ENCODE peak calls at places on chromosomes 3 and 15, in eight cellular contexts. N is dorsolateral prefrontal cortex, H is A549, P is brain microvascular endothelial cell, U is AG09309, F is BE2C, W is body of pancreas, Z is HFFc6. J is an unnamed sample.

GRCh38 chr3:142028174-142028833 is 121.0 kb downstream of the TFDP2 start:
- DNase-seq in N (no peak), H (peak), P (peak), U (peak), F (peak), W (peak), Z (peak), J (no peak)

GRCh38 chr15:60179786-60180391 is 175.8 kb downstream of the FOXB1 start:
- DNase-seq in N (peak), H (peak), P (peak), U (peak), F (peak), W (peak), Z (peak), J (no peak)

GRCh38 chr15:61036121-61036520 is 193.0 kb downstream of the RORA start:
- DNase-seq in N (no peak), H (no peak), P (no peak), U (no peak), F (no peak), W (no peak), Z (no peak), J (no peak)

GRCh38 chr3:153373571-153373970 is 211.5 kb downstream of the RAP2B start:
- DNase-seq in N (no peak), H (no peak), P (no peak), U (no peak), F (no peak), W (no peak), Z (no peak), J (no peak)

GRCh38 chr3:128763967-128764366 is 38.0 kb downstream of the RAB7A start:
- DNase-seq in N (no peak), H (no peak), P (no peak), U (no peak), F (no peak), W (no peak), Z (no peak), J (no peak)

GRCh38 chr3:186760141-186760813 is 23.1 kb upstream of the EIF4A2 start:
- DNase-seq in N (no peak), H (no peak), P (no peak), U (no peak), F (no peak), W (no peak), Z (no peak), J (no peak)

GRCh38 chr15:85104584-85104983 is 122.9 kb downstream of the PDE8A start:
- DNase-seq in N (no peak), H (no peak), P (no peak), U (no peak), F (no peak), W (no peak), Z (no peak), J (no peak)

GRCh38 chr3:148971819-148972218 is 19.5 kb upstream of the GYG1 start:
- DNase-seq in N (no peak), H (no peak), P (no peak), U (peak), F (no peak), W (peak), Z (peak), J (no peak)

GRCh38 chr3:124174910-124175874 is 183.3 kb upstream of the ROPN1 start:
- DNase-seq in N (no peak), H (no peak), P (no peak), U (no peak), F (peak), W (no peak), Z (no peak), J (no peak)

GRCh38 chr3:123289336-123290106 is 87.8 kb downstream of the SEC22A start:
- DNase-seq in N (no peak), H (no peak), P (no peak), U (no peak), F (no peak), W (no peak), Z (no peak), J (no peak)

GRCh38 chr15:78405336-78405924 is 32.6 kb upstream of the IREB2 start:
- DNase-seq in N (no peak), H (no peak), P (no peak), U (no peak), F (no peak), W (no peak), Z (no peak), J (no peak)

GRCh38 chr3:71254251-71254650 is 329.3 kb downstream of the FOXP1 start:
- DNase-seq in N (no peak), H (peak), P (no peak), U (no peak), F (no peak), W (peak), Z (no peak), J (no peak)

GRCh38 chr15:63495780-63496179 is 8.6 kb upstream of the USP3 start:
- DNase-seq in N (no peak), H (no peak), P (no peak), U (no peak), F (peak), W (no peak), Z (no peak), J (no peak)

GRCh38 chr3:195571361-195571760 is 12.4 kb downstream of the APOD start:
- DNase-seq in N (no peak), H (no peak), P (no peak), U (no peak), F (no peak), W (no peak), Z (no peak), J (no peak)

DNA sequence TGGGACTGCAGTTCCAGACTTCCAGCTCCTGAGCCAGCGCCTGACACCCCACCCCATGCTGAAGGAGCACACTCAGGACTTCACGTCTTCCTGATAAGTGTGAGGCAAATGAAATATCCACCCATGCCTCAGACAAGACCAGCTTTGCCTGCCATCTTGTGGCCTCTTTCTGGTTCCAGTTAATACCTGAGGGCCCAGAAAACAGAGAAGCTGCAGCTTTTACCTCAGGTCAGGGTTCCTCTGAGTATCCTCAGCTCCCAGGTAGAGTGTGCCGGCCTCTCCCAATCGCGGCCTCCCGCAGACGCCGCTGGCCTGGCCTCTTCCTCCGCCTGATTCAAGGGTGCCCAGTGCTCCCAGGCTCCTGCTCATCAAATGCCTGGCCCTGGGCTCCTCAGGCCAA is 5.1 kb upstream of the KLHL6 start:
- DNase-seq in N (no peak), H (peak), P (no peak), U (no peak), F (no peak), W (no peak), Z (no peak), J (no peak)
- TF ChIP-seq CTCF in N (no peak), H (no peak), P (peak), U (peak), F (peak), W (no peak), Z (peak), J (no peak)

DNA sequence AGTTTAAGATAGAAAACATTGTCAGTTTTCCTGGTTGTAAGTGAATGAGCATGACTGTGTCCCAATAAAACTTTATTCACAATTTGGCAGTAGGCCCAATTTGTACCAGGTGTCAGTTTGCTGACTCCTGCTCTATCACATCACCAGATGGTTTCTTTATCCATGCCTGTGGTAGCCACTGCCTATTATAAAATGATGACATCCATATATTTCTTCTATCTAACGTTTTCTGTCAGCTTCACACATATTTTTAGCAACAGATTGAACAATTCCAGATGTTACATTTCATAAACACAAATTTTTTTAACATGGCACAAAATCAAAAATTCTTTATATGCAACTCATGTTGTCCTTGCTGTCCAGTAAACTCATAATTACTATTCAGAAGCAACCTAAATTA is 1371.6 kb downstream of the NSUN3 start:
- DNase-seq in N (no peak), H (no peak), P (no peak), U (no peak), F (no peak), W (no peak), Z (no peak), J (no peak)
- TF ChIP-seq CTCF in N (no peak), H (no peak), P (no peak), U (no peak), F (no peak), W (no peak), Z (no peak), J (no peak)

GRCh38 chr3:30156586-30157498 is 449.6 kb upstream of the TGFBR2 start:
- DNase-seq in N (no peak), H (peak), P (peak), U (no peak), F (no peak), W (no peak), Z (no peak), J (no peak)
- TF ChIP-seq CTCF in N (no peak), H (no peak), P (no peak), U (no peak), F (no peak), W (no peak), Z (no peak), J (no peak)

GRCh38 chr3:192444791-192445106 is 282.6 kb downstream of the FGF12 start:
- DNase-seq in N (no peak), H (no peak), P (no peak), U (no peak), F (no peak), W (no peak), Z (no peak), J (no peak)

GRCh38 chr3:192445768-192446644 is 281.3 kb downstream of the FGF12 start:
- DNase-seq in N (peak), H (no peak), P (no peak), U (no peak), F (no peak), W (no peak), Z (peak), J (no peak)

GRCh38 chr3:192449036-192449435 is 278.3 kb downstream of the FGF12 start:
- DNase-seq in N (no peak), H (no peak), P (no peak), U (no peak), F (no peak), W (no peak), Z (no peak), J (no peak)

GRCh38 chr3:192444096-192444790 is 283.1 kb downstream of the FGF12 start:
- DNase-seq in N (peak), H (peak), P (peak), U (peak), F (peak), W (peak), Z (peak), J (peak)
- TF ChIP-seq CTCF in N (peak), H (peak), P (peak), U (peak), F (peak), W (peak), Z (peak), J (peak)

DNA sequence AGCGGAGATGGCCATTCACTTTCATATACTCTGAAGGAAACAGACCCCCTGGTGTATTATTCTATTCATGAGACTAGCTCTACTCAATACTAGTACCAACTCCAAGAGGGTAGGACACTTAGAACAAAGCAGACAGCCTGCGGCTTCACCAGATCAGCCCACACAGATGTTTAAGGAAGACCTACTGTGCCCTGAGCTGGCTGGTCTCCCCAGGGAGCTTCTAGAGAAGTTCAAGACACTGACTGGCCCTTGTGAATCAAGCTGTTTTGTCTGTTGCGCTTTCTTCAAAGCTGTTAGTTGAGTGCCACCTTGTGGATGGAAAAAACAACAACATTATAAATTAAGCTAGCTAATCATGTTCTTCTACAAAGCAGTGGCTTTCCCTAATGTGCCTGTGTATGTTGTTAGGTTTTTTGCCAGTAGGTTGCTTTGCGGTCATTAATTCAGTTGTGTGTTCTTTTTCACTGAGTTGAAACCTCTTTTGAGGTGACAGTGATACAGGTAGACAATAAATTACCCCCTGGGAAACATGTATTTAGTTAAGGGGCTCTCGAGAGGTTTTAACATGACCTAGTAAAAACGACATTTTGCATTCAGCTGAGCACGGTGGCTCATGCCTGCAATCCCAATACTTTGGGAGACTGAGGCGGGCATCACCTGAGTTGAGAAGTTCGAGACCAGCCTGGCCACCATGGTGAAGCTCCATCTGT is 64.2 kb upstream of the MYZAP start:
- DNase-seq in N (peak), H (peak), P (peak), U (peak), F (peak), W (peak), Z (peak), J (no peak)
- TF ChIP-seq CTCF in N (peak), H (peak), P (peak), U (peak), F (peak), W (peak), Z (peak), J (peak)

GRCh38 chr15:28881170-28881569 is 4.6 kb upstream of the APBA2 start:
- DNase-seq in N (no peak), H (peak), P (no peak), U (no peak), F (no peak), W (no peak), Z (no peak), J (no peak)
- TF ChIP-seq CTCF in N (no peak), H (peak), P (peak), U (peak), F (no peak), W (no peak), Z (no peak), J (no peak)